ENCODE peak calls at places on chromosome 11, in four cellular contexts. G, P, Q and L are unnamed samples.

GRCh38 chr11:33000181-33000580 is 15.5 kb upstream of the DEPDC7 start:
- DNase-seq in G (no peak), Q (no peak), P (no peak), L (no peak)

GRCh38 chr11:94731921-94732601 is 36.1 kb upstream of the AMOTL1 start:
- DNase-seq in G (no peak), P (peak; percentile 26), Q (no peak), L (no peak)

GRCh38 chr11:60307507-60308195 is 19.4 kb upstream of the MS4A6E start:
- DNase-seq in G (no peak), Q (no peak), P (no peak), L (no peak)

GRCh38 chr11:34487430-34487829 is 26.2 kb downstream of the ELF5 start:
- DNase-seq in Q (no peak), G (no peak), P (no peak), L (no peak)

GRCh38 chr11:120612363-120613263 is 101.1 kb downstream of the GRIK4 start:
- DNase-seq in G (no peak), P (no peak), Q (peak; percentile 87), L (peak; percentile 28)

GRCh38 chr11:66978717-66979116 is 3.6 kb downstream of the C11orf86 start:
- DNase-seq in G (no peak), Q (no peak), P (no peak), L (no peak)

GRCh38 chr11:27216268-27217149 is 146.5 kb downstream of the CCDC34 start:
- DNase-seq in G (no peak), P (peak; percentile 63), Q (no peak), L (peak; percentile 33)

GRCh38 chr11:61917357-61918109 is at the start of gene RAB3IL1:
- DNase-seq in Q (peak; percentile 29), G (no peak), P (peak; percentile 65), L (peak; percentile 55)

GRCh38 chr11:73085189-73085875 is 56.8 kb downstream of the FCHSD2 start:
- DNase-seq in P (no peak), G (no peak), Q (no peak), L (no peak)

GRCh38 chr11:100777118-100777517 is 90.0 kb downstream of the ARHGAP42 start:
- DNase-seq in Q (peak; percentile 91), G (no peak), P (no peak), L (peak; percentile 44)

GRCh38 chr11:68436985-68437926 is 23.3 kb upstream of the PPP6R3 start:
- DNase-seq in P (no peak), Q (no peak), G (no peak), L (no peak)

GRCh38 chr11:61129608-61130523 is 27.6 kb downstream of the CD5 start:
- DNase-seq in G (peak; percentile 81), P (peak; percentile 90), Q (peak; percentile 93), L (peak; percentile 92)

GRCh38 chr11:114036156-114036811 is 23.2 kb upstream of the ZBTB16 start:
- DNase-seq in P (peak; percentile 87), Q (peak; percentile 81), G (no peak), L (peak; percentile 88)

GRCh38 chr11:70611890-70612289 is 213.6 kb downstream of the CTTN start:
- DNase-seq in G (no peak), Q (no peak), P (no peak), L (no peak)

GRCh38 chr11:60879104-60879503 is 11.8 kb downstream of the ZP1 start:
- DNase-seq in G (no peak), P (no peak), Q (no peak), L (no peak)

GRCh38 chr11:47593934-47594855 is at the start of gene C1QTNF4:
- DNase-seq in Q (no peak), P (no peak), G (no peak), L (no peak)

GRCh38 chr11:67437082-67437821 is at the start of gene PTPRCAP:
- DNase-seq in G (peak; percentile 62), Q (peak; percentile 53), P (no peak), L (peak; percentile 78)

GRCh38 chr11:86197448-86197847 is 47.1 kb upstream of the EED start:
- DNase-seq in P (no peak), G (no peak), Q (no peak), L (no peak)

GRCh38 chr11:19367051-19367709 is 126.4 kb upstream of the E2F8 start:
- DNase-seq in P (no peak), Q (no peak), G (no peak), L (no peak)

GRCh38 chr11:1326435-1327063 is 17.1 kb upstream of the TOLLIP start:
- DNase-seq in P (no peak), G (no peak), Q (no peak), L (no peak)

GRCh38 chr11:8809605-8810272 is 101.2 kb upstream of the AKIP1 start:
- DNase-seq in G (no peak), Q (peak; percentile 28), P (no peak), L (no peak)

GRCh38 chr11:131460931-131461330 is 90.5 kb downstream of the NTM start:
- DNase-seq in Q (no peak), P (no peak), G (no peak), L (no peak)

GRCh38 chr11:97109078-97109477 is 719.3 kb downstream of the JRKL start:
- DNase-seq in Q (no peak), P (no peak), G (no peak), L (no peak)

GRCh38 chr11:70467196-70468085 is 69.1 kb downstream of the CTTN start:
- DNase-seq in Q (peak; percentile 52), G (no peak), P (peak; percentile 22), L (peak; percentile 58)

GRCh38 chr11:10941429-10941828 is 83.6 kb upstream of the ZBED5 start:
- DNase-seq in G (no peak), P (no peak), Q (no peak), L (no peak)

GRCh38 chr11:2461253-2462091 is 16.7 kb downstream of the KCNQ1 start:
- DNase-seq in P (no peak), Q (no peak), G (no peak), L (no peak)

GRCh38 chr11:122276221-122276620 is 160.2 kb upstream of the BLID start:
- DNase-seq in G (no peak), P (no peak), Q (no peak), L (no peak)

GRCh38 chr11:64544616-64545296 is 46.3 kb upstream of the SLC22A12 start:
- DNase-seq in G (no peak), Q (peak; percentile 37), P (no peak), L (peak; percentile 34)

GRCh38 chr11:2892215-2893020 is 6.8 kb upstream of the CDKN1C start:
- DNase-seq in G (peak; percentile 34), P (peak; percentile 66), Q (peak; percentile 43), L (peak; percentile 67)

GRCh38 chr11:119160151-119160550 is 8.4 kb upstream of the NLRX1 start:
- DNase-seq in G (no peak), Q (no peak), P (no peak), L (no peak)

GRCh38 chr11:60942970-60943565 is 8.9 kb downstream of the SLC15A3 start:
- DNase-seq in P (no peak), G (no peak), Q (no peak), L (peak; percentile 55)

GRCh38 chr11:100445231-100445735 is 241.8 kb upstream of the ARHGAP42 start:
- DNase-seq in P (no peak), G (no peak), Q (no peak), L (no peak)

GRCh38 chr11:68146010-68146540 is 24.9 kb upstream of the CHKA start:
- DNase-seq in P (peak; percentile 78), G (no peak), Q (peak; percentile 97), L (peak; percentile 96)

GRCh38 chr11:17974246-17974645 is 38.6 kb downstream of the SERGEF start:
- DNase-seq in P (no peak), Q (no peak), G (no peak), L (no peak)

GRCh38 chr11:103926990-103927389 is 109.5 kb upstream of the DDI1 start:
- DNase-seq in G (no peak), Q (no peak), P (no peak), L (no peak)

GRCh38 chr11:42768576-42768975 is 543.2 kb upstream of the API5 start:
- DNase-seq in G (no peak), Q (no peak), P (no peak), L (no peak)